ENCODE peak calls at places on chromosomes 2 and 18, in ten cellular contexts. One of them, this sample, is unnamed.

GRCh38 chr2:49288902-49289680 is 134.8 kb upstream of the FSHR start:
- DNase-seq in testis: no peak
- DNase-seq in transverse colon: no peak
- DNase-seq in GM12878: no peak
- DNase-seq in Peyer's patch: no peak
- DNase-seq in A549: no peak
- DNase-seq in uterus: no peak
- DNase-seq in esophagus squamous epithelium: no peak
- DNase-seq in IMR-90: no peak
- DNase-seq in sigmoid colon: no peak
- DNase-seq in this sample: no peak

GRCh38 chr2:8857709-8858108 is 20.3 kb upstream of the KIDINS220 start:
- DNase-seq in testis: no peak
- DNase-seq in transverse colon: no peak
- DNase-seq in GM12878: no peak
- DNase-seq in Peyer's patch: no peak
- DNase-seq in A549: no peak
- DNase-seq in uterus: no peak
- DNase-seq in esophagus squamous epithelium: no peak
- DNase-seq in IMR-90: no peak
- DNase-seq in sigmoid colon: no peak
- DNase-seq in this sample: no peak

GRCh38 chr2:19073522-19073921 is 284.9 kb downstream of the OSR1 start:
- DNase-seq in testis: no peak
- DNase-seq in transverse colon: no peak
- DNase-seq in GM12878: no peak
- DNase-seq in Peyer's patch: no peak
- DNase-seq in A549: peak
- DNase-seq in uterus: no peak
- DNase-seq in esophagus squamous epithelium: no peak
- DNase-seq in IMR-90: peak
- DNase-seq in sigmoid colon: no peak
- DNase-seq in this sample: no peak

GRCh38 chr2:56444339-56444738 is 260.5 kb downstream of the CCDC85A start:
- DNase-seq in testis: no peak
- DNase-seq in transverse colon: peak
- DNase-seq in GM12878: no peak
- DNase-seq in Peyer's patch: no peak
- DNase-seq in A549: peak
- DNase-seq in uterus: no peak
- DNase-seq in esophagus squamous epithelium: no peak
- DNase-seq in IMR-90: no peak
- DNase-seq in sigmoid colon: no peak
- DNase-seq in this sample: no peak

GRCh38 chr2:129895526-129896082 is 83.9 kb upstream of the RAB6C start:
- DNase-seq in testis: no peak
- DNase-seq in transverse colon: no peak
- DNase-seq in GM12878: no peak
- DNase-seq in Peyer's patch: no peak
- DNase-seq in A549: no peak
- DNase-seq in uterus: no peak
- DNase-seq in esophagus squamous epithelium: no peak
- DNase-seq in IMR-90: no peak
- DNase-seq in sigmoid colon: no peak
- DNase-seq in this sample: peak

GRCh38 chr2:67295851-67296250 is 101.3 kb upstream of the ETAA1 start:
- DNase-seq in testis: no peak
- DNase-seq in transverse colon: no peak
- DNase-seq in GM12878: no peak
- DNase-seq in Peyer's patch: no peak
- DNase-seq in A549: no peak
- DNase-seq in uterus: no peak
- DNase-seq in esophagus squamous epithelium: no peak
- DNase-seq in IMR-90: peak
- DNase-seq in sigmoid colon: no peak
- DNase-seq in this sample: no peak

GRCh38 chr2:47984041-47984440 is 77.7 kb upstream of the FBXO11 start:
- DNase-seq in testis: no peak
- DNase-seq in transverse colon: no peak
- DNase-seq in GM12878: no peak
- DNase-seq in Peyer's patch: no peak
- DNase-seq in A549: no peak
- DNase-seq in uterus: no peak
- DNase-seq in esophagus squamous epithelium: no peak
- DNase-seq in IMR-90: no peak
- DNase-seq in sigmoid colon: no peak
- DNase-seq in this sample: no peak

GRCh38 chr18:28647961-28648360 is 471.0 kb upstream of the CDH2 start:
- DNase-seq in testis: no peak
- DNase-seq in transverse colon: no peak
- DNase-seq in GM12878: no peak
- DNase-seq in Peyer's patch: no peak
- DNase-seq in A549: no peak
- DNase-seq in uterus: no peak
- DNase-seq in esophagus squamous epithelium: no peak
- DNase-seq in IMR-90: no peak
- DNase-seq in sigmoid colon: no peak
- DNase-seq in this sample: no peak

GRCh38 chr2:136362676-136363390 is 244.9 kb upstream of the CXCR4 start:
- DNase-seq in testis: no peak
- DNase-seq in transverse colon: no peak
- DNase-seq in GM12878: no peak
- DNase-seq in Peyer's patch: no peak
- DNase-seq in A549: no peak
- DNase-seq in uterus: no peak
- DNase-seq in esophagus squamous epithelium: no peak
- DNase-seq in IMR-90: no peak
- DNase-seq in sigmoid colon: no peak
- DNase-seq in this sample: no peak

GRCh38 chr2:149745396-149745925 is 157.9 kb upstream of the MMADHC start:
- DNase-seq in testis: no peak
- DNase-seq in transverse colon: no peak
- DNase-seq in GM12878: no peak
- DNase-seq in Peyer's patch: no peak
- DNase-seq in A549: no peak
- DNase-seq in uterus: no peak
- DNase-seq in esophagus squamous epithelium: no peak
- DNase-seq in IMR-90: no peak
- DNase-seq in sigmoid colon: no peak
- DNase-seq in this sample: no peak

GRCh38 chr18:39453882-39454281 is 1888.3 kb upstream of the CELF4 start:
- DNase-seq in testis: no peak
- DNase-seq in transverse colon: no peak
- DNase-seq in GM12878: no peak
- DNase-seq in Peyer's patch: no peak
- DNase-seq in A549: no peak
- DNase-seq in uterus: no peak
- DNase-seq in esophagus squamous epithelium: no peak
- DNase-seq in IMR-90: peak
- DNase-seq in sigmoid colon: no peak
- DNase-seq in this sample: no peak

GRCh38 chr2:169222665-169223064 is 139.7 kb downstream of the LRP2 start:
- DNase-seq in testis: no peak
- DNase-seq in transverse colon: no peak
- DNase-seq in GM12878: no peak
- DNase-seq in Peyer's patch: no peak
- DNase-seq in A549: no peak
- DNase-seq in uterus: no peak
- DNase-seq in esophagus squamous epithelium: no peak
- DNase-seq in IMR-90: no peak
- DNase-seq in sigmoid colon: no peak
- DNase-seq in this sample: no peak

GRCh38 chr2:49154891-49155290 is 576 bp upstream of the FSHR start:
- DNase-seq in testis: no peak
- DNase-seq in transverse colon: no peak
- DNase-seq in GM12878: no peak
- DNase-seq in Peyer's patch: no peak
- DNase-seq in A549: no peak
- DNase-seq in uterus: no peak
- DNase-seq in esophagus squamous epithelium: no peak
- DNase-seq in IMR-90: no peak
- DNase-seq in sigmoid colon: no peak
- DNase-seq in this sample: no peak

GRCh38 chr18:63979409-63979908 is 9.6 kb downstream of the SERPINB8 start:
- DNase-seq in testis: peak
- DNase-seq in transverse colon: peak
- DNase-seq in GM12878: no peak
- DNase-seq in Peyer's patch: peak
- DNase-seq in A549: peak
- DNase-seq in uterus: peak
- DNase-seq in esophagus squamous epithelium: no peak
- DNase-seq in IMR-90: peak
- DNase-seq in sigmoid colon: peak
- DNase-seq in this sample: no peak

GRCh38 chr18:68172842-68173549 is 541.9 kb downstream of the TMX3 start:
- DNase-seq in testis: no peak
- DNase-seq in transverse colon: no peak
- DNase-seq in GM12878: no peak
- DNase-seq in Peyer's patch: no peak
- DNase-seq in A549: peak
- DNase-seq in uterus: no peak
- DNase-seq in esophagus squamous epithelium: no peak
- DNase-seq in IMR-90: no peak
- DNase-seq in sigmoid colon: no peak
- DNase-seq in this sample: no peak

GRCh38 chr18:68177807-68178702 is 536.9 kb downstream of the TMX3 start:
- DNase-seq in testis: no peak
- DNase-seq in transverse colon: no peak
- DNase-seq in GM12878: no peak
- DNase-seq in Peyer's patch: no peak
- DNase-seq in A549: no peak
- DNase-seq in uterus: no peak
- DNase-seq in esophagus squamous epithelium: no peak
- DNase-seq in IMR-90: peak
- DNase-seq in sigmoid colon: no peak
- DNase-seq in this sample: no peak

GRCh38 chr18:68181956-68182355 is 533.0 kb downstream of the TMX3 start:
- DNase-seq in testis: no peak
- DNase-seq in transverse colon: no peak
- DNase-seq in GM12878: no peak
- DNase-seq in Peyer's patch: no peak
- DNase-seq in A549: no peak
- DNase-seq in uterus: no peak
- DNase-seq in esophagus squamous epithelium: no peak
- DNase-seq in IMR-90: peak
- DNase-seq in sigmoid colon: no peak
- DNase-seq in this sample: no peak

GRCh38 chr18:68176901-68177300 is 538.0 kb downstream of the TMX3 start:
- DNase-seq in testis: no peak
- DNase-seq in transverse colon: no peak
- DNase-seq in GM12878: no peak
- DNase-seq in Peyer's patch: no peak
- DNase-seq in A549: no peak
- DNase-seq in uterus: no peak
- DNase-seq in esophagus squamous epithelium: no peak
- DNase-seq in IMR-90: no peak
- DNase-seq in sigmoid colon: no peak
- DNase-seq in this sample: no peak
- TF ChIP-seq CTCF in testis: no peak
- TF ChIP-seq CTCF in transverse colon: no peak
- TF ChIP-seq CTCF in GM12878: no peak
- TF ChIP-seq CTCF in Peyer's patch: no peak
- TF ChIP-seq CTCF in A549: no peak
- TF ChIP-seq CTCF in uterus: no peak
- TF ChIP-seq CTCF in esophagus squamous epithelium: no peak
- TF ChIP-seq CTCF in IMR-90: no peak
- TF ChIP-seq CTCF in sigmoid colon: no peak
- TF ChIP-seq CTCF in this sample: no peak

DNA sequence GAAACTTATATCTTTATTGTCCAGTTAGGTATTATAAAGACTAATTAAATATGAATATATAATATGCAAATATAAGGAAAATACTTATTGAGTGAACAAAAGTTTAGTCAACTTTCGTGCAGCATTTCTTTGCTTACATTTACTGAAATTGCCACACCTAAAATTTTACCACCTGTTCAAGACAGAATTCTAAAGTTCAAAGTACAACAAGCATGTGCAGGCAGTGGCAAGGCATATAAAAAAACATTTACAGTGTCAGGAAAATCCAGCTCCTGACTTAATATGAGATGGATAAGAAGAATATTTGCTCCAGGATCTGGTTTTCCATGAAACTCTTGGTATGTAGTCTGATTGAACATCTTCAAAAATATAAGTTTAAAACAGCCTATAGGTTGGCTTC is 4.8 kb downstream of the ITPRID2 start:
- DNase-seq in testis: no peak
- DNase-seq in transverse colon: no peak
- DNase-seq in GM12878: no peak
- DNase-seq in Peyer's patch: no peak
- DNase-seq in A549: no peak
- DNase-seq in uterus: no peak
- DNase-seq in esophagus squamous epithelium: no peak
- DNase-seq in IMR-90: no peak
- DNase-seq in sigmoid colon: no peak
- DNase-seq in this sample: no peak
- H3K4me3 ChIP-seq in testis: no peak
- H3K4me3 ChIP-seq in transverse colon: peak
- H3K4me3 ChIP-seq in GM12878: no peak
- H3K4me3 ChIP-seq in Peyer's patch: peak
- H3K4me3 ChIP-seq in A549: no peak
- H3K4me3 ChIP-seq in uterus: no peak
- H3K4me3 ChIP-seq in esophagus squamous epithelium: no peak
- H3K4me3 ChIP-seq in IMR-90: no peak
- H3K4me3 ChIP-seq in sigmoid colon: no peak
- H3K4me3 ChIP-seq in this sample: no peak

DNA sequence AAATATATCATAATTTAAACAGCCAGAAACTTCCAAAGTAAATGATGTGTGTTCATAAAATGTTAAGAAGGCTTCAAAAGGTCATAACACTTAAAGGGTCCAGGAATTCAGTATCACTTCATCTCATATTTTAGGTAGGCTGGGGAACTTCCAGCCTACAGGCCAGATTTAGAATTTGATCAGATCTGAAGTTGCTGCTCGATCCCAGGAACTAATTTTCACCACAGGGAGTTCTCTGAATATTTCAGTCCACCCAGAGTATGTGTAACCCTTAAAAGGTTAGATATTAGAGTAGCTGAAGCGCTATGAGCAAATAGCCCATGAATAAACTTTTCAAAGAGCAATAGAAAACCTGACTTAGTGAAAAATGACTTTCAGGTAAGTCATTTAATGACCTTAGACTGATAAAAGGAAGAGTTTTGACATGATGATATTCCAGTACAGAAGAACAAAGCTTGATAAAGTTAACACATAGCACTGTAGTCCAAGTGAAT is 1.7 kb downstream of the WIPF1 start:
- DNase-seq in testis: no peak
- DNase-seq in transverse colon: no peak
- DNase-seq in GM12878: no peak
- DNase-seq in Peyer's patch: no peak
- DNase-seq in A549: no peak
- DNase-seq in uterus: no peak
- DNase-seq in esophagus squamous epithelium: no peak
- DNase-seq in IMR-90: no peak
- DNase-seq in sigmoid colon: no peak
- DNase-seq in this sample: no peak
- TF ChIP-seq POLR2A in testis: no peak
- TF ChIP-seq POLR2A in transverse colon: peak
- TF ChIP-seq POLR2A in GM12878: no peak
- TF ChIP-seq POLR2A in Peyer's patch: no peak
- TF ChIP-seq POLR2A in A549: no peak
- TF ChIP-seq POLR2A in uterus: no peak
- TF ChIP-seq POLR2A in esophagus squamous epithelium: no peak
- TF ChIP-seq POLR2A in IMR-90: no peak
- TF ChIP-seq POLR2A in sigmoid colon: no peak
- TF ChIP-seq POLR2A in this sample: no peak

GRCh38 chr2:14137643-14138042 is 494.9 kb upstream of the LRATD1 start:
- DNase-seq in testis: peak
- DNase-seq in transverse colon: no peak
- DNase-seq in GM12878: no peak
- DNase-seq in Peyer's patch: no peak
- DNase-seq in A549: peak
- DNase-seq in uterus: no peak
- DNase-seq in esophagus squamous epithelium: no peak
- DNase-seq in IMR-90: no peak
- DNase-seq in sigmoid colon: no peak
- DNase-seq in this sample: no peak
- TF ChIP-seq CTCF in testis: no peak
- TF ChIP-seq CTCF in transverse colon: no peak
- TF ChIP-seq CTCF in GM12878: no peak
- TF ChIP-seq CTCF in Peyer's patch: no peak
- TF ChIP-seq CTCF in A549: no peak
- TF ChIP-seq CTCF in uterus: no peak
- TF ChIP-seq CTCF in esophagus squamous epithelium: no peak
- TF ChIP-seq CTCF in IMR-90: no peak
- TF ChIP-seq CTCF in sigmoid colon: no peak
- TF ChIP-seq CTCF in this sample: no peak